ENCODE peak calls at places on chromosome 21, in four cellular contexts. L is GM12878, P is H1, X is SK-N-SH. C is an unnamed sample.

GRCh38 chr21:37829043-37829442 is 87.2 kb downstream of the KCNJ6 start:
- DNase-seq in L (no peak), P (no peak), X (no peak), C (no peak)

GRCh38 chr21:39132248-39132647 is 51.0 kb downstream of the PSMG1 start:
- DNase-seq in L (no peak), P (no peak), X (no peak), C (peak; percentile 83)

GRCh38 chr21:29233611-29234540 is 64.8 kb upstream of the BACH1 start:
- DNase-seq in L (peak; percentile 76), P (no peak), X (no peak), C (no peak)

GRCh38 chr21:16169102-16169511 is 439.3 kb downstream of the USP25 start:
- DNase-seq in L (no peak), P (no peak), X (no peak), C (no peak)

GRCh38 chr21:32807717-32808380 is 36.3 kb upstream of the PAXBP1 start:
- DNase-seq in L (no peak), P (no peak), X (no peak), C (no peak)

GRCh38 chr21:36916718-36917117 is 49.8 kb downstream of the HLCS start:
- DNase-seq in L (no peak), P (no peak), X (no peak), C (no peak)

GRCh38 chr21:44304846-44305245 is 5.0 kb downstream of the PFKL start:
- DNase-seq in L (no peak), P (no peak), X (peak; percentile 91), C (peak; percentile 38)

GRCh38 chr21:17585875-17586450 is 26.7 kb downstream of the BTG3 start:
- DNase-seq in L (no peak), P (no peak), X (peak; percentile 35), C (peak; percentile 41)

GRCh38 chr21:38333290-38334272 is 76.8 kb downstream of the KCNJ15 start:
- DNase-seq in L (no peak), P (no peak), X (no peak), C (no peak)

GRCh38 chr21:38468989-38469388 is 29.3 kb downstream of the ERG start:
- DNase-seq in L (no peak), P (no peak), X (no peak), C (peak; percentile 68)

GRCh38 chr21:46633561-46633960 is 1.9 kb upstream of the PRMT2 start:
- DNase-seq in L (no peak), P (no peak), X (no peak), C (no peak)

GRCh38 chr21:38219049-38219628 is 37.7 kb upstream of the KCNJ15 start:
- DNase-seq in L (no peak), P (peak; percentile 87), X (peak; percentile 58), C (peak; percentile 48)

GRCh38 chr21:21397464-21397863 is 399.3 kb downstream of the NCAM2 start:
- DNase-seq in L (no peak), P (no peak), X (no peak), C (no peak)

GRCh38 chr21:39088831-39089380 is 94.3 kb downstream of the PSMG1 start:
- DNase-seq in L (no peak), P (no peak), X (no peak), C (peak; percentile 50)

GRCh38 chr21:15441999-15442398 is 287.8 kb upstream of the USP25 start:
- DNase-seq in L (no peak), P (no peak), X (no peak), C (no peak)

GRCh38 chr21:21712761-21713558 is 714.8 kb downstream of the NCAM2 start:
- DNase-seq in L (no peak), P (no peak), X (no peak), C (no peak)

GRCh38 chr21:19022978-19023377 is 619.4 kb upstream of the TMPRSS15 start:
- DNase-seq in L (no peak), P (no peak), X (no peak), C (no peak)

GRCh38 chr21:38979271-38980196 is 173.8 kb downstream of the ETS2 start:
- DNase-seq in L (no peak), P (peak; percentile 52), X (no peak), C (no peak)

GRCh38 chr21:43866659-43867331 is 1.8 kb downstream of the AGPAT3 start:
- DNase-seq in L (peak; percentile 50), P (peak; percentile 52), X (no peak), C (peak; percentile 88)

GRCh38 chr21:46661211-46661625 is 25.7 kb downstream of the PRMT2 start:
- DNase-seq in L (no peak), P (peak; percentile 82), X (peak; percentile 89), C (no peak)

GRCh38 chr21:29154270-29154669 is 23.8 kb downstream of the MAP3K7CL start:
- DNase-seq in L (no peak), P (no peak), X (no peak), C (no peak)

GRCh38 chr21:37503848-37504467 is 137.4 kb downstream of the DYRK1A start:
- DNase-seq in L (no peak), P (no peak), X (no peak), C (peak; percentile 8)

GRCh38 chr21:22758478-22758877 is 1760.3 kb downstream of the NCAM2 start:
- DNase-seq in L (no peak), P (no peak), X (no peak), C (no peak)

GRCh38 chr21:38478782-38479181 is 19.5 kb downstream of the ERG start:
- DNase-seq in L (no peak), P (no peak), X (no peak), C (no peak)

GRCh38 chr21:24225432-24225831 is 1381.8 kb downstream of the MRPL39 start:
- DNase-seq in L (no peak), P (no peak), X (no peak), C (no peak)

GRCh38 chr21:36548866-36549265 is 68.9 kb upstream of the CLDN14 start:
- DNase-seq in L (no peak), P (no peak), X (no peak), C (no peak)

GRCh38 chr21:30193201-30193600 is 22.7 kb downstream of the CLDN8 start:
- DNase-seq in L (no peak), P (no peak), X (no peak), C (no peak)

GRCh38 chr21:39314155-39315027 is 959 bp upstream of the BRWD1 start:
- DNase-seq in L (no peak), P (no peak), X (no peak), C (peak; percentile 31)

GRCh38 chr21:19864456-19864855 is 1133.8 kb upstream of the NCAM2 start:
- DNase-seq in L (no peak), P (no peak), X (no peak), C (no peak)

GRCh38 chr21:38830667-38831525 is 25.2 kb downstream of the ETS2 start:
- DNase-seq in L (no peak), P (no peak), X (no peak), C (no peak)

GRCh38 chr21:38567577-38568360 is 69.5 kb upstream of the ERG start:
- DNase-seq in L (no peak), P (no peak), X (peak; percentile 29), C (no peak)

GRCh38 chr21:40512590-40512989 is 334.4 kb downstream of the DSCAM start:
- DNase-seq in L (no peak), P (peak; percentile 91), X (peak; percentile 33), C (no peak)
- TF ChIP-seq TCF12 in L (no peak), P (no peak), X (no peak), C (no peak)

DNA sequence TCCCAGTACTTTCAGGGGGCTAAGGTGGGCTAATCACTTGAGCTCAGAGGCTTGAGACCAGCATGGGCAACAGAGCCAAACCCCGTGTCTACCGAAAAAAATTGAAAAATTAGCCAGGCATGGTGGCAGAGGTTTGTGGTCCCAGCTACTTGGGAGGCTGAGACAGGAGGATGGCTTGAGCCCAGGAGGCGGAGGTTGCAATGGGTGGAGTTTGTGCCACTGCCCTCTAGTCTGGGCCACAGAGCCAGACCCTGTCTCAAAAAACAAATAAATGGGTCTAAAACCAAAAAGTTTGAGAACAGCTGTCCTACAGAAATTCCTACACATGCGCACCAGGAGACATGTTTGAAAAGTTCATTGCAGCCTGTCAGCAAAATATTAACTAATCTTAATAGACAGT is 5.5 kb downstream of the SCAF4 start:
- DNase-seq in L (no peak), P (no peak), X (no peak), C (no peak)
- TF ChIP-seq TCF12 in L (no peak), P (no peak), X (no peak), C (no peak)

GRCh38 chr21:42820513-42821465 is 58.5 kb downstream of the WDR4 start:
- DNase-seq in L (no peak), P (peak; percentile 39), X (no peak), C (peak; percentile 26)
- TF ChIP-seq TCF12 in L (no peak), P (no peak), X (no peak), C (no peak)

GRCh38 chr21:45304945-45305344 is 17.2 kb upstream of the POFUT2 start:
- DNase-seq in L (no peak), P (no peak), X (no peak), C (no peak)

GRCh38 chr21:45308211-45309068 is 20.7 kb upstream of the POFUT2 start:
- DNase-seq in L (no peak), P (no peak), X (no peak), C (peak; percentile 87)

GRCh38 chr21:45306453-45306831 is 18.7 kb upstream of the POFUT2 start:
- DNase-seq in L (no peak), P (no peak), X (no peak), C (no peak)

GRCh38 chr21:45305831-45306230 is 18.1 kb upstream of the POFUT2 start:
- DNase-seq in L (no peak), P (no peak), X (no peak), C (no peak)

DNA sequence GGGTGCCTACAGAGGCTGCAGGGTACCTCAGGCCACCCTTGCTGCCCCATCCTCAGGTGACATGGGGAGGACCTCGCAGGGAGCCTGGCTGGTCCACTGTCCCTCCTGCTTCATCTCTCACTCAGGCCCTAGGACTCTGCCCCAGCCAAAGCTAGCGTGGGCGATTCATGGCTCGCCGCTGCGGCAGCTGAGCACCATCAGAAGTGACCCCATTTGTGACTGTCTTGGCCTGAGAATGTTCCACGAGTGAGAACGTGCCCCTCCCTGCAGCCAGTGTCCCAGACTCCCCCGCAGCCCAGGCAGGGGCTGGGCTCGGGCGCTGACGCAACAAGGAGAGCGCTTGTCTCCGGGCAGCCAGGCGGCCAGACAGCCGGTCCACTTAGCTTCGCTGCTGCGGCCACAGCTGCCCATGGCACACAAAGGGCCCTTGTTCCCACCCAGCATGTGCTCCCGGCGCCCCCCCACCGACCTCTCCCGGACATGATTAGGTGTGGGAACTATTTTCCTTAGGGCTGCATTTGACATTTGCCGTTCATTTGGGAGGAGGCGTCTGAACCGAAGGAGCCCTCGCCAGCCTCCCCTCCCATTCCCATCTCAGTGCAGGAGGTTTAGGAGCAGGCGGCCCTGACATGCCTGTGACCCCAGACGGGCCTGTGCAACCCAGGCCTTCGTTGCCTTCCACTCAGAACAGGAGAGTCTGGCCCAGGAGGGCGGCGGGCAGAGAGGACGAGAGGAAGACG is 19.3 kb upstream of the POFUT2 start:
- DNase-seq in L (no peak), P (no peak), X (no peak), C (peak; percentile 75)
- TF ChIP-seq TCF12 in L (no peak), P (no peak), X (no peak), C (no peak)

DNA sequence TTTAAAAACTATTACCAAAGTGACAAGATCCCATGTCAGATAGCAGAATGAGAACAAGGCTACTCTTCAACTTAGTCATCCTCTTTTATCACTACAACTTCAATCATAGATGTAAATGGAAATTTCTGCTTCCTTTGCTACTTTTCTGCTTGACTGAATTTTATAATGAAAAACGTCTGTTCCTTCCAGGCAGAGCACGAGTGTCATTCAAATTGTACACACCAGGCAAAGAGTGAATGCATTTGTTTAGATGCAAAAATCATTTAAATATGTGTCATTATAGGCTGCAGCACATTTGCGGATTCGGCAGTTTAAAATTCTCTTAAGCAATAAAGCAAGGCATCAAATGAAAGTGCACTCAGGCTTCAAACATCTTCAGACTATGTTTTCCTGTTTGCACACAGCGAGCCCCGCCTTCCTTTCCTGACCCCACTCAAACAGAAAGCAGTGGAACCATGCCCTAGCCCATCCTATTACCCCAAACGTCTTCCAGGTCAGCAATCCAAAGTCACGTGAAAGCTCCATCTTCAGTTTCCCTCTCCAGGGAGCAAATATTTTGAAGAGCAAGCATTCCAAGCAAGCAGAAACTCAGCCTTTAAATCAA is 99.6 kb downstream of the APP start:
- DNase-seq in L (no peak), P (no peak), X (peak; percentile 28), C (no peak)
- TF ChIP-seq TCF12 in L (no peak), P (no peak), X (peak; percentile 53), C (no peak)

C was measured in HepG2.